ENCODE peak calls at places on chromosomes 16 and 17, in six cellular contexts. H is lung, Q is cardiac muscle cell, C is cardiac fibroblast, E is fibroblast of lung, L is tibial nerve. I is an unnamed sample.

GRCh38 chr17:35315283-35315682 is 58.1 kb downstream of the SLFN11 start:
- DNase-seq in L (no peak), C (peak; percentile 90), H (no peak), Q (no peak), E (peak; percentile 90), I (no peak)

GRCh38 chr17:38528101-38528500 is 77.7 kb downstream of the SRCIN1 start:
- DNase-seq in E (no peak), H (no peak), C (no peak), L (no peak), Q (peak; percentile 42), I (no peak)

GRCh38 chr17:10046259-10046658 is 141.2 kb upstream of the RCVRN start:
- DNase-seq in H (no peak), L (no peak), E (no peak), Q (no peak), C (no peak), I (no peak)

GRCh38 chr17:44672479-44673093 is 16.3 kb downstream of the MEIOC start:
- DNase-seq in Q (peak; percentile 32), E (peak; percentile 27), C (peak; percentile 53), H (no peak), L (no peak), I (no peak)

GRCh38 chr17:55727920-55728319 is 5.3 kb upstream of the TMEM100 start:
- DNase-seq in L (no peak), C (peak; percentile 55), E (peak; percentile 54), H (no peak), Q (no peak), I (no peak)

GRCh38 chr17:54944796-54945195 is 23.7 kb downstream of the COX11 start:
- DNase-seq in C (peak; percentile 20), E (peak; percentile 70), Q (no peak), L (no peak), H (no peak), I (no peak)

GRCh38 chr16:77898671-77899211 is 110.4 kb downstream of the VAT1L start:
- DNase-seq in L (no peak), E (peak; percentile 70), C (no peak), Q (no peak), H (no peak), I (no peak)

GRCh38 chr17:74971069-74971841 is 1.3 kb downstream of the HID1 start:
- DNase-seq in E (no peak), L (no peak), Q (peak; percentile 65), H (no peak), C (no peak), I (no peak)

GRCh38 chr16:20966746-20967145 is 66.2 kb downstream of the LYRM1 start:
- DNase-seq in E (no peak), Q (no peak), L (no peak), C (no peak), H (no peak), I (no peak)

GRCh38 chr16:76293980-76294690 is 16.9 kb downstream of the CNTNAP4 start:
- DNase-seq in H (no peak), E (no peak), L (no peak), C (peak; percentile 15), Q (no peak), I (no peak)

GRCh38 chr17:1473170-1473569 is 17.1 kb upstream of the CRK start:
- DNase-seq in Q (no peak), H (no peak), C (no peak), E (no peak), L (no peak), I (no peak)

GRCh38 chr16:68360971-68361370 is 50.2 kb downstream of the PRMT7 start:
- DNase-seq in L (no peak), Q (no peak), E (no peak), C (no peak), H (no peak), I (no peak)

GRCh38 chr16:20316715-20317114 is 10.6 kb downstream of the GP2 start:
- DNase-seq in L (no peak), H (no peak), Q (no peak), E (no peak), C (no peak), I (no peak)

GRCh38 chr16:70800306-70800705 is 652 bp downstream of the VAC14 start:
- DNase-seq in Q (no peak), C (no peak), L (no peak), H (no peak), E (no peak), I (no peak)

GRCh38 chr16:70793851-70794502 is 7.0 kb downstream of the VAC14 start:
- DNase-seq in H (no peak), C (no peak), Q (no peak), E (no peak), L (no peak), I (no peak)

GRCh38 chr16:70790815-70791214 is 10.1 kb downstream of the VAC14 start:
- DNase-seq in E (no peak), C (no peak), L (no peak), H (no peak), Q (no peak), I (no peak)

GRCh38 chr16:70796301-70796700 is 4.7 kb downstream of the VAC14 start:
- DNase-seq in E (no peak), H (no peak), L (no peak), Q (no peak), C (no peak), I (no peak)

GRCh38 chr16:70795513-70795912 is 5.4 kb downstream of the VAC14 start:
- DNase-seq in H (no peak), Q (no peak), C (no peak), E (no peak), L (no peak), I (no peak)
- TF ChIP-seq CTCF in H (no peak), Q (no peak), C (no peak), E (no peak), L (no peak), I (no peak)

DNA sequence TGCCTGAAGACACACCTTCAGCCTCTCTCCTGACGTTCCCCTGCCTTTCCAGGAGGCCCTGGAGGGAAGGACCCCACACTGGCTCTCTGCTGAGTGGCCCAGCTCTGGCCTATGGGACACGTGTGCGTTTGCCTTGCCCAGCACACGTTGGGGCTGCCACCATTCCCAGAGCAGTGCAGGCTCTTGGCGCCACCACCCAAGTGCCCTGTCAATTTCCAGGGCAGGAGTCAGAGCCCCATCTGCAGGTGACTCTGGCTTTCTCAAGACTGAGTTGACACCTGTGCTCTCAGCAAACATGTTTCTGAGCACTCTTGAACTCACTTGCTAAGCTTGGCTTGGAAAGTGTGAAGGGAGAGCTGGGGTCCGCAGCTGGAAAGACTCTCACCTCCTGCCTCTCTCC is 4.7 kb upstream of the IRF8 start:
- DNase-seq in H (no peak), C (no peak), Q (no peak), E (no peak), L (no peak), I (no peak)
- TF ChIP-seq CTCF in H (no peak), C (no peak), Q (no peak), E (no peak), L (no peak), I (no peak)

GRCh38 chr16:12793120-12793889 is 10.4 kb downstream of the CPPED1 start:
- DNase-seq in H (no peak), L (no peak), C (no peak), Q (no peak), E (no peak), I (no peak)
- TF ChIP-seq CTCF in H (no peak), L (no peak), C (no peak), Q (no peak), E (no peak), I (no peak)

DNA sequence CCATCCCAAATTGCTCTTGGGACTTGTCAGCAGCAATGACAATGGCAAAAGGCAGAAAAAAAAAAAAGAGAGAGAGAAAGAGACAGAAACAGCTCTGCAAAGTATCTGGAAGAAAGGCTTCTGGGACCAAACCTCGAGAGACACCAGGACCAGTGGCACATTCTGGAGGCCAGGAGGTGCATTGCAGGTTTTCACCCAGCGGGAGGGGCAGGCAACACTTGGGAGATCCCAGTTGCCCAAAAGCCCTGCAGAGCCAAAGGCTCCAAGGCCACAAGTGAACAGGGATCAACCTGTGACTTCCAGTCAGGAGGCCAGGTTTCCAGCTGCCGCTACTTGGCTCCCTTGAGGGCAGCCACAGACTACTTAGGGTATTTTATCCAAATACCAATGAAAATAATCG is 110.8 kb upstream of the CDH5 start:
- DNase-seq in H (no peak), Q (no peak), C (no peak), L (no peak), E (no peak), I (no peak)
- TF ChIP-seq CTCF in H (no peak), Q (no peak), C (no peak), L (no peak), E (no peak), I (no peak)

DNA sequence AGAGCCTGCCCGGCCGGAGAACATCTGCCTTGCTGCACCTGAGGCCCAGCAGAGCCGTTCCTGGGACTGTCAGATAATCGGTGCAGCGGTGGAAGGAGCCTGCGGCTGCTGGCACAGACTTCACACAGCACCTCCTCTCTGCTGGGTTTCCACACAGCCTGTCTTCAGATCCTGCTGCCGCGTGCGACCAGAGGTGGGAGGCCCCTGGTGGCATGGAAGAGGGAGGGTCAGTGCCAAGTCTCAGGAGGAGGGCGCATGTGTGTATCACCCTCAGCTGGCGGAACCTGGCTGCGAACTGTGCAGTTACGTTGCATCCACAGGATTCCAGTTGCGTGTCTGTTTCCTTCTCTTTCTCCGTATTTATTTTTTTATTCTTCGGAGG is 3.3 kb downstream of the CDK5R1 start:
- DNase-seq in E (no peak), C (no peak), Q (no peak), L (no peak), H (no peak), I (no peak)
- TF ChIP-seq CTCF in E (no peak), C (no peak), Q (no peak), L (no peak), H (no peak), I (no peak)

I was measured in type B pancreatic cell.